ENCODE peak calls at places on chromosomes 1 and 21, in five cellular contexts. D is HepG2, V is WTC11, T is H1, M is K562. K is an unnamed sample.

GRCh38 chr1:111739984-111740765 is 980 bp upstream of the INKA2 start:
- DNase-seq in D (no peak), M (no peak), T (no peak), V (peak), K (peak)

GRCh38 chr1:198919667-198920398 is 281.0 kb downstream of the PTPRC start:
- DNase-seq in D (no peak), V (no peak), T (no peak), M (no peak), K (no peak)

GRCh38 chr1:66943361-66943969 is 18.7 kb downstream of the MIER1 start:
- DNase-seq in M (no peak), D (no peak), T (no peak), V (no peak), K (no peak)

GRCh38 chr1:159040893-159041724 is 31.4 kb downstream of the IFI16 start:
- DNase-seq in V (no peak), M (no peak), T (no peak), D (no peak), K (no peak)

GRCh38 chr1:229191066-229191674 is 79.7 kb upstream of the RAB4A start:
- DNase-seq in M (no peak), V (peak), T (peak), D (no peak), K (no peak)

GRCh38 chr21:33300701-33301631 is 23.8 kb upstream of the IFNAR1 start:
- DNase-seq in T (no peak), D (no peak), V (no peak), M (peak), K (no peak)

GRCh38 chr1:184567648-184568047 is 180.8 kb downstream of the C1orf21 start:
- DNase-seq in V (no peak), M (no peak), T (no peak), D (no peak), K (no peak)

GRCh38 chr1:11571906-11572616 is 82.2 kb downstream of the FBXO2 start:
- DNase-seq in T (peak), V (peak), M (peak), D (peak), K (no peak)

GRCh38 chr1:11534846-11535245 is 55.9 kb downstream of the DISP3 start:
- DNase-seq in T (no peak), D (no peak), V (no peak), M (no peak), K (no peak)

GRCh38 chr1:227889863-227890405 is 57.8 kb downstream of the WNT9A start:
- DNase-seq in M (no peak), V (no peak), T (no peak), D (no peak), K (no peak)

GRCh38 chr1:216462061-216462775 is 39.0 kb upstream of the USH2A start:
- DNase-seq in T (no peak), M (no peak), V (no peak), D (no peak), K (no peak)

GRCh38 chr1:224080082-224080774 is 33.7 kb upstream of the FBXO28 start:
- DNase-seq in M (peak), V (no peak), T (no peak), D (no peak), K (no peak)

GRCh38 chr21:27275294-27275927 is 308.5 kb upstream of the ADAMTS5 start:
- DNase-seq in T (no peak), V (no peak), M (no peak), D (no peak), K (no peak)

GRCh38 chr1:167501513-167502191 is 16.7 kb downstream of the CD247 start:
- DNase-seq in T (no peak), V (no peak), M (no peak), D (no peak), K (no peak)

DNA sequence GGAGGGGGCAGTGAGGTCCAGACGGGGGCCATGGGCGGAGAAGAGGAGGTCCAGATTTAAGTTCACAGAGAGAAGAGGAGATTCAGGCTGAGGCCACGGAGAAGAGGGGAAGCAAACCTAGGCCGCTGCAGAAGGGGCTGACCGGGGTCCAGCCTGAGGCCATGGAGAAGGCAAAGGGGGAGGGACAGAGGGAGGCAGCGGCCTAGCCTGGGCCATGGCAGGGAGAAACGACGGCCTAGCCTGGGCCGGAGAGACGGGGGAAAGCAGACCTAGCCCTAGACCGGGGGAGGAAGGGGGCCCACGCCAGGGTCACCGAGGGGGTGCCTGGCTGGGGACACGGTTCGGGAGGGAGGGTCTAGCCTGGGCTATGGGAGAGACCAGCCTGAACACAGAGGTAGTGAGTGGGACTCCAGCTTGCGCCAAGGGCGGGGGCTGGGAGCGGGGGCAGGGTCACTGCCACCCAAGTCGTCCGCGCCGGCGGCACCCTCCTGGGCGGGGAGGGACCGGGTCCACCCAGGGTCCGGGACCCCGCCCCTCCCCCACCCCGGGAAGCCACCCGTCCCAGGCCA is 462 bp downstream of the CAPZB start:
- DNase-seq in T (no peak), D (no peak), V (peak), M (peak), K (peak)
- TF ChIP-seq JUN in T (no peak), D (no peak), V (no peak), M (peak), K (no peak)

GRCh38 chr1:16983649-16984048 is 3.2 kb upstream of the MFAP2 start:
- DNase-seq in T (no peak), M (no peak), D (no peak), V (no peak), K (no peak)
- TF ChIP-seq USF2 in T (no peak), M (no peak), D (no peak), V (no peak), K (no peak)

GRCh38 chr1:203650012-203650836 is 23.6 kb downstream of the ATP2B4 start:
- DNase-seq in D (no peak), V (peak), T (peak), M (peak), K (no peak)
- TF ChIP-seq JUN in D (no peak), V (no peak), T (no peak), M (peak), K (no peak)

GRCh38 chr1:177954076-177954475 is 15.8 kb downstream of the SEC16B start:
- DNase-seq in T (no peak), M (no peak), V (no peak), D (no peak), K (no peak)
- TF ChIP-seq USF2 in T (no peak), M (no peak), V (no peak), D (no peak), K (no peak)

GRCh38 chr1:45640293-45640692 is 16.4 kb upstream of the CCDC17 start:
- DNase-seq in T (no peak), M (no peak), V (no peak), D (peak), K (no peak)
- TF ChIP-seq JUN in T (no peak), M (no peak), V (no peak), D (no peak), K (no peak)

DNA sequence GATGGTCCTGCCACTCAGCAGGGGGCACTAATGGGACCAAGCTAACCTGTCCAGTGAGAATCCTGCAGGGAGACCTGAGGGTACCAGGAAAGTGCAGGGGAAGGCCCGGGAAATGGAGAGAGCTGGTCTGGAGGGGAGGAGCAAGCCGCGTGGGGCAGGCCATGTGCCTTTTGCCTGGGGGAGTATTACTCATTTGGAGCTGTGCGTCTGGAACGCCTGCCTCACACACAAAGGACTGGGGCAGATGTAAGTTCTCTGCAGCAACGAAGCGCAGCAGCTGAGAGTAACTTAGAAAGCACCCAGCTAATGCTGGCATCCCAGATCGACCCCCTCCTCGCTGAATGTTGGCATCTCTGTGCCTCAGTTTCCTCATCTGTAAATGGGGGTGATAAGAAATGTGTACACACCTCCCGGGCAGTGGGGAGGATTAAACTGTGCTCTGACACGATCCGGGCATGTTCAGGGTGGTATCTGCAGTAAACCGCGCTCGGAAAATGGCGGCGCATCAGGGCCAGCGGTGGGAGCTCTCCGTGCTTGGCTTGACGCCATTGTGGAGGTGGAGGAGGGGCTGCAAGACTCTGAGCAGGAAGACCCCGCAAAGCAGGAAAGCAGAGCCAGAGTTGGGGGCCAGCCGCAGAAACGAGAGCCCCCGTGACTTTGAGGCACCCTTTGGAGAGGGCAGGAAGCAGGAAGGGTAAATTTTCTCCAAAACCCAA is 212.5 kb downstream of the NPHP4 start:
- DNase-seq in V (no peak), T (no peak), M (no peak), D (no peak), K (no peak)
- TF ChIP-seq USF2 in V (no peak), T (no peak), M (no peak), D (no peak), K (no peak)

GRCh38 chr1:17081439-17081838 is 27.6 kb upstream of the SDHB start:
- DNase-seq in M (no peak), D (no peak), V (no peak), T (no peak), K (no peak)
- TF ChIP-seq JUN in M (no peak), D (no peak), V (no peak), T (no peak), K (no peak)